ENCODE peak calls at places on chromosomes 3 and 15, in seven cellular contexts. J is tibial nerve, R is transverse colon, X is breast epithelium, K is heart left ventricle, F is psoas muscle, E is lung. A is an unnamed sample. For H3K27me3, the result is how much of the 10 kb centered on the place peaks cover.

GRCh38 chr3:79937567-79937966 is 169.8 kb upstream of the ROBO1 start:
- DNase-seq in R (no peak), J (no peak), K (no peak), F (no peak), X (no peak), E (peak), A (no peak)

GRCh38 chr15:64452988-64453688 is 7.2 kb upstream of the ZNF609 start:
- DNase-seq in K (peak), F (no peak), X (no peak), E (no peak), R (no peak), J (no peak), A (peak)

GRCh38 chr3:192727032-192727847 is at the start of gene FGF12:
- DNase-seq in J (peak), E (peak), K (peak), F (peak), X (peak), R (peak), A (peak)

GRCh38 chr15:46441294-46442062 is 806.6 kb downstream of the SQOR start:
- DNase-seq in E (no peak), X (no peak), J (no peak), F (no peak), R (no peak), K (no peak), A (no peak)

GRCh38 chr3:22288756-22289155 is 537.7 kb upstream of the ZNF385D start:
- DNase-seq in K (no peak), J (no peak), R (no peak), X (no peak), F (no peak), E (no peak), A (no peak)

GRCh38 chr15:63715818-63716217 is 117.9 kb downstream of the HERC1 start:
- DNase-seq in R (no peak), X (no peak), F (no peak), K (no peak), J (no peak), E (no peak), A (no peak)

GRCh38 chr3:196609815-196610515 is 29.5 kb upstream of the NRROS start:
- DNase-seq in E (no peak), R (no peak), F (no peak), X (no peak), J (no peak), K (no peak), A (no peak)

GRCh38 chr3:112871735-112872134 is 25.1 kb upstream of the CD200R1L start:
- DNase-seq in E (no peak), F (no peak), J (no peak), X (no peak), R (no peak), K (no peak), A (no peak)

GRCh38 chr3:63047068-63047467 is 171.9 kb upstream of the CADPS start:
- DNase-seq in E (no peak), F (no peak), J (no peak), R (no peak), X (no peak), K (no peak), A (no peak)

GRCh38 chr15:60444289-60444912 is 34.5 kb downstream of the ICE2 start:
- DNase-seq in F (no peak), X (no peak), J (no peak), K (no peak), R (no peak), E (no peak), A (no peak)

GRCh38 chr3:65334045-65334665 is 646.4 kb upstream of the ADAMTS9 start:
- DNase-seq in X (no peak), K (peak), F (no peak), R (no peak), E (no peak), J (no peak), A (peak)

GRCh38 chr15:27527490-27528067 is 556.6 kb downstream of the GABRG3 start:
- DNase-seq in J (no peak), R (no peak), F (no peak), E (no peak), K (no peak), X (no peak), A (no peak)

GRCh38 chr15:50251638-50252182 is 13.8 kb downstream of the HDC start:
- DNase-seq in R (no peak), K (no peak), F (no peak), E (no peak), J (no peak), X (no peak), A (no peak)

GRCh38 chr15:58438956-58439355 is 7.2 kb downstream of the LIPC start:
- DNase-seq in R (peak), F (no peak), E (no peak), J (no peak), K (peak), X (no peak), A (peak)

GRCh38 chr15:66151809-66152208 is 101.7 kb downstream of the MEGF11 start:
- DNase-seq in J (no peak), R (peak), X (no peak), F (no peak), K (peak), E (no peak), A (no peak)

GRCh38 chr3:155032918-155033317 is 47.2 kb upstream of the MME start:
- DNase-seq in E (no peak), X (no peak), J (no peak), R (no peak), K (no peak), F (no peak), A (no peak)

GRCh38 chr15:33968224-33968623 is at the start of gene CHRM5:
- DNase-seq in R (no peak), J (no peak), E (no peak), K (no peak), X (no peak), F (no peak), A (no peak)

GRCh38 chr3:157535667-157536066 is 32.5 kb upstream of the VEPH1 start:
- DNase-seq in E (no peak), F (no peak), J (no peak), X (no peak), R (no peak), K (no peak), A (no peak)

GRCh38 chr15:71639531-71639930 is 170.8 kb upstream of the NR2E3 start:
- DNase-seq in E (no peak), J (no peak), K (no peak), X (no peak), R (no peak), F (no peak), A (no peak)

GRCh38 chr3:156017636-156018035 is 102.7 kb upstream of the KCNAB1 start:
- DNase-seq in K (no peak), J (no peak), F (no peak), E (no peak), R (no peak), X (no peak), A (no peak)

GRCh38 chr3:125331243-125331642 is 43.9 kb downstream of the ZNF148 start:
- DNase-seq in R (no peak), J (no peak), E (no peak), X (no peak), F (no peak), K (no peak), A (no peak)

GRCh38 chr15:68808770-68809169 is 11.9 kb downstream of the ANP32A start:
- DNase-seq in R (peak), K (no peak), X (no peak), F (no peak), E (no peak), J (no peak), A (no peak)

GRCh38 chr3:173761161-173761560 is 363.6 kb downstream of the NLGN1 start:
- DNase-seq in J (no peak), R (no peak), X (no peak), E (no peak), K (no peak), F (no peak), A (no peak)

GRCh38 chr3:102235679-102236078 is 199.1 kb upstream of the ZPLD1 start:
- DNase-seq in K (no peak), X (no peak), F (no peak), J (no peak), E (no peak), R (no peak), A (no peak)

GRCh38 chr15:70702584-70702983 is 60.8 kb downstream of the UACA start:
- DNase-seq in F (no peak), K (no peak), J (no peak), E (no peak), R (no peak), X (no peak), A (no peak)

GRCh38 chr3:49124991-49125670 is 4.5 kb upstream of the USP19 start:
- DNase-seq in J (no peak), F (no peak), R (no peak), E (no peak), X (no peak), K (no peak), A (no peak)
- TF ChIP-seq CTCF in J (no peak), F (no peak), R (no peak), E (no peak), X (no peak), K (no peak), A (no peak)

DNA sequence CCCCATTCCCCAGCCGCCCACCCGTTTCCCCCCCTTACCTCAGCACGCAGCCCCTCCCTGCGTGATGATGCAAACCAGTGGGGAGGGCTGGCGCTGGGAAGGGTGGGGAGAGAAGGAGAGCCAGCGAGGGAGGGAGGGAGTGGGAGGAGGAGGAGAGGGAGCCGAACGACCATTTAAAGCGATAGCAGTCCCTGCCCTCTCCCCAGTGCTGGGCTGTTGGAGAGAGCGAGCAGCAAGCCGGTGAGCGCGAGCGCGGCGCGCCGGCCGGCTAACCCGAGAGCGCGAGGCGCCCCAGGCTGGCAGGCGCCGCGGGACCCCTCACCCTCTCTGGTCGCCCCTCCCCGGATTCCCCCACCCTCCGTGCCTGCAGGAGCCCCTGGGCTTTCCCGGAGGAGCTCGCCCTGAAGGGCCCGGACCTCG is at the start of gene GRM7:
- DNase-seq in X (no peak), K (no peak), J (no peak), R (no peak), E (no peak), F (no peak), A (no peak)
- H3K27me3 ChIP-seq in X (under half), K (half or more), J (half or more), R (under half), E (under half), F (under half), A (under half)

GRCh38 chr3:49122022-49122421 is 1.4 kb upstream of the USP19 start:
- DNase-seq in R (no peak), J (no peak), E (no peak), K (no peak), X (no peak), F (no peak), A (no peak)

GRCh38 chr3:49121244-49121671 is 635 bp upstream of the USP19 start:
- DNase-seq in F (no peak), R (no peak), E (no peak), J (no peak), K (no peak), X (no peak), A (no peak)

GRCh38 chr3:49119439-49119838 is 1.2 kb downstream of the USP19 start:
- DNase-seq in R (no peak), J (no peak), K (no peak), E (no peak), F (no peak), X (no peak), A (peak)

GRCh38 chr3:49120096-49120437 is 556 bp downstream of the USP19 start:
- DNase-seq in X (no peak), F (no peak), E (no peak), J (no peak), R (no peak), K (no peak), A (no peak)

GRCh38 chr3:49120438-49121135 is at the start of gene USP19:
- DNase-seq in E (peak), F (peak), J (peak), K (peak), X (peak), R (peak), A (peak)
- TF ChIP-seq CTCF in E (no peak), F (no peak), J (no peak), K (no peak), X (no peak), R (no peak), A (no peak)

DNA sequence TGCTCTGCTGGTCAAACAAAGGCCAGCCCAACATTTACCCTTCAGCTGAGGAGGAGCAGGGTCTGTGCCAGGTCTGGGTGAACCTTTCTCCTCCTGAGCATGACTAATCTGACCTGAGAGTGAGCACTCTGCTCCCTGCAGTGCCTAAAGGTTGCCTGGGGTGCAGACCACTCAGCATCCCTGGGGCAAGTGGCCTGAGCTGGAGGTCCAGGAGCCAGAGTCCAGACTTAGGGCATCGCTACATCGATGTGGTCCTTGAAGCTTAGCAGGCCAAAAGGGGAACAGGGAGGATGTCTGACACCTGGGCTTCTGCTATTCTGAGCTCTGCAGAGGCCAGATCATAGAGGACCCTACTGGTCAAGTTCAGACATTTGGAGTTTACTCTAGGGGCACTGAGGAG is 119.1 kb downstream of the FAM43A start:
- DNase-seq in X (no peak), E (no peak), F (no peak), K (no peak), R (no peak), J (no peak), A (no peak)
- H3K27me3 ChIP-seq in X (under half), E (under half), F (under half), K (under half), R (under half), J (under half), A (under half)

DNA sequence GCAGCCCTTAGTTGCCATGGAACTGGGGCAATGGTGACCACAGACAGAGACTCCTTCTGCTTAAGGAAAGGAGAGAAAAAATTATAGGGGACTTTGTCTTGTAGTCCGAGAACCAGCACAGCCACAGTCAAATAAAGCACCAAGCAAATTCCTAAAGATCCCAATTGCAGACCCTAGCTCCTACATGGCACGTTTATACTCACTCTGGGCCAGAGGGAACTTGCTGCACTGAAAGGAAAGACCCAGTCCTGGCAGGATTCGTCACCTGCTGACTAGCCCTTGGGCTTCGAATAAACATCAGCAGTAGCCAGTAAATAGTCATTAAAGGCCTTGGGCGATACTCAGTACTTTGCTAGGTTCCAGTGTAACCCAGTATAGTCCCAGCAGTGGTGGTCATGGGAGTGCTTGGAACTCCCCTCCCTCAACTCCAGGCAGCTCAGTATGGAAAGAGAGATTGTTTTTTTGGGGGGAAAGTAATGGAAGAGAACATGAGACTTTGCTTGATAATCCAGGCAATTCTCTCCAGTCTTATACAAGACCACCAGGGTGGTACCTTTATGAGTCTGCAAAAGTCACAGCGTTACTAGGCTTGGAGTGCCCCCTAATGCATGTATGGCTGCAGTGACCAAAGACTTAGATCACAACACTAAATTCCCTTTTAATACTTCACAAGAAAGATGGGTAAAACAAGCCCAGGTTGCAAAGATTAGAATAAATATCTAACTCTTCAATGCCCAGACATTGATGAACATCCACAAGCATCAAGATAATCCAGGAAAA is 66.4 kb upstream of the AGTR1 start:
- DNase-seq in R (no peak), K (no peak), F (no peak), J (no peak), E (no peak), X (no peak), A (no peak)
- TF ChIP-seq CTCF in R (peak), K (no peak), F (no peak), J (no peak), E (no peak), X (no peak), A (no peak)

GRCh38 chr15:29400701-29401100 is 131.1 kb upstream of the NSMCE3 start:
- DNase-seq in E (no peak), K (no peak), J (no peak), R (no peak), X (no peak), F (no peak), A (no peak)

GRCh38 chr15:29393443-29393842 is 123.8 kb upstream of the NSMCE3 start:
- DNase-seq in K (no peak), E (no peak), J (no peak), R (no peak), X (no peak), F (no peak), A (no peak)

GRCh38 chr15:29398907-29399306 is 129.3 kb upstream of the NSMCE3 start:
- DNase-seq in J (no peak), F (no peak), X (no peak), E (no peak), K (no peak), R (no peak), A (no peak)

GRCh38 chr15:29392358-29392757 is 122.7 kb upstream of the NSMCE3 start:
- DNase-seq in J (no peak), F (no peak), E (no peak), K (no peak), R (no peak), X (no peak), A (no peak)

GRCh38 chr15:29396176-29396811 is 126.7 kb upstream of the NSMCE3 start:
- DNase-seq in X (no peak), K (no peak), F (no peak), J (no peak), E (no peak), R (no peak), A (no peak)
- H3K27me3 ChIP-seq in X (under half), K (under half), F (under half), J (under half), E (under half), R (under half), A (under half)

A was measured in adrenal gland.